ENCODE peak calls at places on chromosomes 6 and 20, in five cellular contexts. J, Z, W, K and C are unnamed samples.

GRCh38 chr6:170460606-170461005 is 92.5 kb downstream of the PSMB1 start:
- DNase-seq in Z (no peak), W (no peak), K (no peak), J (no peak), C (peak)

GRCh38 chr6:113420290-113420689 is 436.9 kb upstream of the MARCKS start:
- DNase-seq in K (no peak), W (no peak), J (no peak), Z (no peak), C (no peak)

GRCh38 chr6:29769336-29769735 is 46.1 kb downstream of the HLA-F start:
- DNase-seq in W (no peak), K (no peak), Z (no peak), J (no peak), C (no peak)

GRCh38 chr6:151196571-151196970 is 43.2 kb upstream of the AKAP12 start:
- DNase-seq in J (no peak), Z (no peak), W (no peak), K (no peak), C (no peak)

GRCh38 chr6:299050-299980 is 7.0 kb downstream of the DUSP22 start:
- DNase-seq in K (no peak), W (no peak), J (no peak), Z (no peak), C (no peak)

GRCh38 chr20:61173966-61174725 is 77.9 kb upstream of the CDH4 start:
- DNase-seq in W (no peak), J (no peak), Z (no peak), K (no peak), C (no peak)

GRCh38 chr6:90284236-90284744 is 12.4 kb downstream of the BACH2 start:
- DNase-seq in J (peak), K (no peak), Z (no peak), W (peak), C (no peak)

GRCh38 chr6:56399672-56400263 is 152.4 kb upstream of the COL21A1 start:
- DNase-seq in Z (no peak), W (no peak), J (no peak), K (no peak), C (no peak)

GRCh38 chr6:147166360-147166944 is 37.8 kb upstream of the STXBP5 start:
- DNase-seq in W (peak), J (no peak), Z (no peak), K (no peak), C (no peak)

GRCh38 chr6:387293-387694 is 4.3 kb upstream of the IRF4 start:
- DNase-seq in W (no peak), J (no peak), Z (no peak), K (no peak), C (no peak)

GRCh38 chr6:158286413-158286812 is 25.9 kb upstream of the TULP4 start:
- DNase-seq in K (no peak), W (no peak), J (no peak), Z (no peak), C (no peak)

GRCh38 chr20:57498425-57499400 is 26.2 kb downstream of the CTCFL start:
- DNase-seq in K (no peak), Z (no peak), J (peak), W (no peak), C (no peak)

GRCh38 chr6:14423330-14423729 is 305.8 kb downstream of the CD83 start:
- DNase-seq in Z (no peak), K (no peak), J (no peak), W (no peak), C (no peak)

GRCh38 chr20:36482044-36482473 is 59.3 kb upstream of the MYL9 start:
- DNase-seq in W (no peak), Z (no peak), K (no peak), J (no peak), C (no peak)

GRCh38 chr20:33693741-33694645 is 7.8 kb upstream of the E2F1 start:
- DNase-seq in Z (no peak), J (peak), W (no peak), K (no peak), C (no peak)

GRCh38 chr20:50394569-50394968 is 115.6 kb upstream of the PTPN1 start:
- DNase-seq in K (no peak), W (no peak), J (no peak), Z (no peak), C (peak)
- TF ChIP-seq POLR2AphosphoS5 in K (no peak), W (no peak), J (no peak), Z (no peak), C (no peak)

GRCh38 chr20:53899351-53900167 is 170.8 kb downstream of the BCAS1 start:
- DNase-seq in Z (peak), W (no peak), K (peak), J (no peak), C (peak)

GRCh38 chr20:53901064-53901463 is 169.3 kb downstream of the BCAS1 start:
- DNase-seq in W (no peak), Z (no peak), J (no peak), K (no peak), C (no peak)

GRCh38 chr20:53898558-53898931 is 171.8 kb downstream of the BCAS1 start:
- DNase-seq in W (no peak), K (no peak), Z (no peak), J (no peak), C (no peak)

GRCh38 chr20:53901697-53902096 is 168.7 kb downstream of the BCAS1 start:
- DNase-seq in Z (no peak), J (no peak), W (no peak), K (no peak), C (no peak)

GRCh38 chr20:53900380-53900999 is 169.9 kb downstream of the BCAS1 start:
- DNase-seq in J (no peak), W (no peak), Z (no peak), K (no peak), C (no peak)
- TF ChIP-seq POLR2AphosphoS5 in J (no peak), W (no peak), Z (peak), K (no peak), C (no peak)

GRCh38 chr6:120468486-120468885 is 865.8 kb downstream of the TBC1D32 start:
- DNase-seq in J (no peak), K (no peak), Z (no peak), W (no peak), C (no peak)

GRCh38 chr6:120478650-120479049 is 855.6 kb downstream of the TBC1D32 start:
- DNase-seq in J (no peak), W (no peak), K (no peak), Z (no peak), C (no peak)

DNA sequence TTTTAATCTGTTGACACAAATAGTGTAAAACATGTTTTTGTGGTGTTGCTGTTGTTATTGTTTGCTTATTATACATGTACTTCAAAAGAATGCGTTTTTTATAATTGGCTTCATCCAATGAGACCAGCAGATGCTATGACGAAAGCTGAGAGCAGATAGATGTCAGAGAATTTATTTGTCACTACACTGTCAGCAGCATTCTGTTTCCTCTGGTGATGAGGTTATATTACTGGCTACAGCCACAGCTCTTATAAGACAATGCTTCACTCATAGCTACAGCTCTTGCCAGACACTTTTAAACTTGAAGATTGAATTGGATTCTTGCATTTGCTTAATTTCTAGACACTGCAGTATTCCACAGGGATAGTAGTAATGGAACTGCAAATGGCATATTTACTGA is 860.5 kb downstream of the TBC1D32 start:
- DNase-seq in J (no peak), Z (no peak), W (no peak), K (no peak), C (no peak)
- TF ChIP-seq POLR2AphosphoS5 in J (no peak), Z (no peak), W (no peak), K (no peak), C (no peak)

GRCh38 chr6:93677297-93677965 is 258.1 kb upstream of the EPHA7 start:
- DNase-seq in W (no peak), J (no peak), K (no peak), Z (no peak), C (no peak)
- TF ChIP-seq POLR2AphosphoS5 in W (no peak), J (no peak), K (no peak), Z (no peak), C (no peak)

GRCh38 chr6:129111853-129112252 is 228.9 kb downstream of the LAMA2 start:
- DNase-seq in K (no peak), W (no peak), Z (no peak), J (no peak), C (no peak)
- TF ChIP-seq POLR2AphosphoS5 in K (no peak), W (no peak), Z (no peak), J (no peak), C (no peak)

DNA sequence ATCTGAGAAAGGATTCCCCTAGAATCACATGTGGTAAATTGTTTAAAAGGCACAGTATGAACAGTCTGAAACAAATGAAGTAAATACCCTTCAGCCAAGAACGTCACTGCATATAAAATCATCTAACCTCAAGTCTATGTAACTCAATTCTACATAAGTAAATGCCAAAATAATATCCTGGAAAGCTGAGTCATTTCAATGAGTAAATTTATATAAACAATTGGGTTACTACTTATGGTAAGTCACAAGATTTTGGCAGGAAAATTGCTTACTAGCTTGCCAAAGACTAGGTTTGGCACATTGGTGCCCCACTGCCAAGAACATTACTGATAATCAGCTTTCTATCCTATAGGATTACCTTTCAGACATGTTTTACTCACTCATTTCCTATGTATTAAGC is 8.4 kb downstream of the GMDS start:
- DNase-seq in K (no peak), J (no peak), W (no peak), Z (peak), C (no peak)
- TF ChIP-seq POLR2AphosphoS5 in K (no peak), J (no peak), W (no peak), Z (peak), C (no peak)

DNA sequence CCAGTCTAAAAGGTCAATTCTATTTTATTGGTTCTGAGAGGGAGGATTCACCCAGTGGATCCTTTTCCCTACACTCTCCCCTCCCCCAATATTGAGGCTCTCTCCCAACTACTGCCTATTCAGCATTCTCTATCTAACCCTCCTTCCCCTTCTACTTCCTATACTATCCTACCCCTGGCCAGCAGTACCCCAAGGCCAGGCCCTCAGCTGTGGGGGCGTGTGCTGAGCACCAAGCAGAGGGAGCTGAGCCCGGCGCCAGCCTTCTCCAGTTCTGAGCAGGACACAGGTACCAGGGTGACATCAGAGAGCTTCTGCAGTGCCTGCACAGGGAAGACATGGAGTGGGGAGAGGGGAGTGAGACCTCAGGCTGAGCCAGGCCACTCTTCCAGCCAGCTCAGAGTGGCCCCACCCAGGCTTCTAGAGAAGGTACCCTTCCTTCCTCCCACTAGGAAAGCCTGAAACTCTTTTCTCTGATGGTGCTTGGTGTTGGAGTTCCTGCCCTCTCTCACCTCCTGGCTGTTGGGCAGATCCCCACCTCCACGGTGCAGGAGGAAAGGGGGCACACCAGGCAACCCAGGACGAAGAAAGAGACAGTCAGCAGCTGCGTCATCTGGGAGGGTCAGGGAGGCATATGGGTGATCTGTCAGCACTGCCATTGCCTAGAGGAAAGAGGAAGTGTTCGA is 1.9 kb downstream of the DDAH2 start:
- DNase-seq in Z (no peak), W (no peak), K (peak), J (no peak), C (peak)
- TF ChIP-seq POLR2AphosphoS5 in Z (no peak), W (peak), K (no peak), J (no peak), C (no peak)

GRCh38 chr6:132817554-132818403 is 3.4 kb downstream of the RPS12 start:
- DNase-seq in Z (no peak), J (no peak), K (no peak), W (no peak), C (no peak)
- TF ChIP-seq POLR2AphosphoS5 in Z (no peak), J (peak), K (peak), W (peak), C (no peak)

GRCh38 chr6:73710948-73711347 is 14.9 kb downstream of the CD109 start:
- DNase-seq in Z (no peak), K (no peak), J (no peak), W (no peak), C (no peak)

GRCh38 chr6:73714227-73714626 is 18.2 kb downstream of the CD109 start:
- DNase-seq in W (no peak), Z (no peak), K (no peak), J (peak), C (no peak)

GRCh38 chr6:73712536-73712935 is 16.5 kb downstream of the CD109 start:
- DNase-seq in Z (no peak), J (no peak), W (no peak), K (no peak), C (no peak)

GRCh38 chr6:73710470-73710869 is 14.5 kb downstream of the CD109 start:
- DNase-seq in K (no peak), Z (peak), J (no peak), W (no peak), C (no peak)

GRCh38 chr6:73713426-73714147 is 17.6 kb downstream of the CD109 start:
- DNase-seq in K (no peak), Z (no peak), J (peak), W (no peak), C (no peak)
- TF ChIP-seq POLR2AphosphoS5 in K (no peak), Z (no peak), J (no peak), W (no peak), C (no peak)

GRCh38 chr20:43231829-43232228 is 42.1 kb upstream of the PTPRT start:
- DNase-seq in J (no peak), Z (no peak), W (no peak), K (no peak), C (no peak)
- TF ChIP-seq POLR2AphosphoS5 in J (no peak), Z (no peak), W (no peak), K (no peak), C (no peak)